ENCODE peak calls at places on chromosomes 16 and 17, in six cellular contexts. A is lung, J is GM20000, P is HCT116, O is thoracic aorta, V is nephron progenitor cell. M is an unnamed sample.

GRCh38 chr16:50933257-50933656 is 191.4 kb downstream of the CYLD start:
- DNase-seq in A (no peak), J (no peak), P (no peak), O (no peak), V (no peak), M (no peak)

GRCh38 chr17:57552114-57552601 is 192.9 kb downstream of the CCDC182 start:
- DNase-seq in A (no peak), J (peak), P (no peak), O (no peak), V (peak), M (no peak)

GRCh38 chr16:74761665-74762064 is 13.0 kb downstream of the FA2H start:
- DNase-seq in A (no peak), J (no peak), P (no peak), O (no peak), V (no peak), M (no peak)

GRCh38 chr16:85778873-85779272 is 20.5 kb downstream of the EMC8 start:
- DNase-seq in A (no peak), J (no peak), P (no peak), O (no peak), V (no peak), M (no peak)

GRCh38 chr17:48644159-48644558 is 18.0 kb upstream of the HOXB9 start:
- DNase-seq in A (no peak), J (peak), P (no peak), O (no peak), V (no peak), M (no peak)

GRCh38 chr17:13474073-13474800 is 127.5 kb downstream of the HS3ST3A1 start:
- DNase-seq in A (no peak), J (no peak), P (no peak), O (no peak), V (no peak), M (no peak)

GRCh38 chr16:88731699-88732098 is 25.4 kb downstream of the CTU2 start:
- DNase-seq in A (no peak), J (no peak), P (no peak), O (no peak), V (no peak), M (no peak)

GRCh38 chr17:6109541-6109940 is 39.4 kb downstream of the WSCD1 start:
- DNase-seq in A (no peak), J (no peak), P (no peak), O (no peak), V (no peak), M (no peak)

GRCh38 chr17:78137392-78138203 is 7.0 kb downstream of the TMC8 start:
- DNase-seq in A (peak), J (peak), P (no peak), O (no peak), V (no peak), M (no peak)
- TF ChIP-seq CTCF in A (no peak), J (peak), P (peak), O (no peak), V (peak), M (peak)

DNA sequence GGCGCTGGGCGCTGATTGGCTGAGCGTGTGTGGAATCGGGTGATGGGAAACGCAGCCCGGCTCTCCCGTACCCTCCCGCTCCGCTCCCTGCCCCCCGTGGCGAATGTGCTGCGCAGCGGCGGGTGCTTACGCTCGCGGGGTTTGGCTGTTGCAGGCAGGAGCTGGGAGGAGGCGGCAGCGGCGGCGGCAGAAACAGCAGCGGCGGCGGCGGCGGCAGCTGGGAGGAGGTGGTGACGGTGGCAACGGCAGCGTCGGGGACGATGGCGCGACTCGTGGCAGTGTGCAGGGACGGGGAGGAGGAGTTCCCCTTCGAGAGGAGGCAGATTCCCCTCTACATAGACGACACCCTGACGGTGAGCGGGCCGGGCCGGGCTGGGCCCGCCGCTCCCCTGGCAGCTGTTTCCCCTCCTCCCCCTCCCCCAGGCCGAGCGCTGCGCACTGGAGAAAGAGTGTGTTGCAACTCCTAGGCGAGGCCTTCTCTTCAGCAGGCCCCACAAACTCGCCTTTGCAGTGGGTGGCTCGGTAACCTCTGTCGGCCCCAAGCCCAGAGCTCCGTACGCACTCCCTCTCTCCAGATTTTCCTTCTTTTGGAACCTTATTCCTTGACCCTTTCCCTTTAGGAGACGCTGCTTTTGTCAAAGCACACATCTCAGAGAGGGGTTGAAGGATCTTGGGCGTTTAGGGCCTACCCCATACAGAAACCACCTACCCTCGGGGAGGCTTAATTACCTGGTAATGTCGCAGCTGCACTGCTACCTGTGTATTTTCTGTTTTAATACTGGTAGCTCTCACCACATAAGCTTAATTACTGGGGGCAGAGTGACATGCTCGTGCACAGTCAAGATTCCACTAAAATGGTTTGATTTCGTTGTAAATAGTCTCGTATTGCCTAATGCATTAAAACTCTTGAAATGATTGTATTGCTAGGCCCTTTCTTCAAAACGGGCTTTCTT is 1.0 kb downstream of the GGNBP2 start:
- DNase-seq in A (peak), J (peak), P (peak), O (peak), V (peak), M (peak)
- TF ChIP-seq CTCF in A (no peak), J (no peak), P (no peak), O (no peak), V (no peak), M (no peak)

GRCh38 chr16:5025171-5025632 is 8.5 kb downstream of the NAGPA start:
- DNase-seq in A (no peak), J (no peak), P (no peak), O (no peak), V (peak), M (no peak)
- TF ChIP-seq CTCF in A (no peak), J (no peak), P (peak), O (no peak), V (peak), M (peak)

GRCh38 chr16:56643080-56643778 is 4.8 kb downstream of the MT1A start:
- DNase-seq in A (peak), J (no peak), P (peak), O (peak), V (peak), M (no peak)
- TF ChIP-seq CTCF in A (peak), J (no peak), P (peak), O (peak), V (no peak), M (peak)